ENCODE peak calls at places on chromosome 15, in ten cellular contexts. W is stimulated activated CD8-positive, alpha-beta memory T cell treated with anti-CD3 and anti-CD28 coated beads, Interleukin-4, amount 100 ng/mL, for 4 hours; U is glutamatergic neuron; F is HL-60; N is NCI-H1092 treated with DMSO at 0.1 percent for 48 hours; E is NCI-H446; M is progenitor cell of endocrine pancreas; S is HEK293T; Y is T-helper 1 cell; K is GM20000. X is an unnamed sample.

GRCh38 chr15:48800811-48801460 is 9.9 kb downstream of the CEP152 start:
- DNase-seq in W (no peak), U (no peak), F (peak), N (peak), E (peak), M (no peak), S (no peak), Y (no peak), K (no peak), X (no peak)

GRCh38 chr15:60120100-60120499 is 116.0 kb downstream of the FOXB1 start:
- DNase-seq in W (no peak), U (no peak), F (no peak), N (no peak), E (no peak), M (no peak), S (no peak), Y (no peak), K (no peak), X (no peak)

GRCh38 chr15:76058714-76059319 is 968 bp upstream of the TMEM266 start:
- DNase-seq in W (peak), U (peak), F (peak), N (peak), E (no peak), M (no peak), S (peak), Y (peak), K (peak), X (peak)

GRCh38 chr15:64180235-64180824 is 17.5 kb upstream of the PPIB start:
- DNase-seq in W (no peak), U (peak), F (no peak), N (peak), E (no peak), M (no peak), S (no peak), Y (no peak), K (peak), X (peak)

GRCh38 chr15:39127925-39128617 is 452.8 kb upstream of the THBS1 start:
- DNase-seq in W (no peak), U (no peak), F (no peak), N (peak), E (peak), M (no peak), S (no peak), Y (peak), K (no peak), X (peak)

GRCh38 chr15:90716317-90716975 is 700 bp upstream of the BLM start:
- DNase-seq in W (no peak), U (no peak), F (no peak), N (no peak), E (no peak), M (no peak), S (no peak), Y (no peak), K (no peak), X (no peak)

GRCh38 chr15:77721963-77722362 is 89.3 kb upstream of the LINGO1 start:
- DNase-seq in W (no peak), U (no peak), F (no peak), N (no peak), E (no peak), M (no peak), S (no peak), Y (no peak), K (no peak), X (no peak)

GRCh38 chr15:73540161-73540560 is 93.0 kb downstream of the NPTN start:
- DNase-seq in W (no peak), U (no peak), F (no peak), N (no peak), E (no peak), M (no peak), S (no peak), Y (no peak), K (no peak), X (no peak)

GRCh38 chr15:37695719-37696118 is 238.7 kb upstream of the TMCO5A start:
- DNase-seq in W (no peak), U (no peak), F (no peak), N (no peak), E (no peak), M (no peak), S (no peak), Y (no peak), K (no peak), X (no peak)

GRCh38 chr15:58498821-58499580 is 67.2 kb downstream of the LIPC start:
- DNase-seq in W (no peak), U (no peak), F (no peak), N (no peak), E (no peak), M (no peak), S (no peak), Y (no peak), K (no peak), X (no peak)

GRCh38 chr15:22968356-22968755 is 11.8 kb downstream of the CYFIP1 start:
- DNase-seq in W (no peak), U (no peak), F (no peak), N (no peak), E (no peak), M (no peak), S (no peak), Y (no peak), K (no peak), X (no peak)

GRCh38 chr15:66298803-66299251 is 5.5 kb downstream of the DIS3L start:
- DNase-seq in W (no peak), U (no peak), F (no peak), N (peak), E (peak), M (no peak), S (no peak), Y (no peak), K (no peak), X (peak)

GRCh38 chr15:68791431-68792283 is 29.0 kb downstream of the ANP32A start:
- DNase-seq in W (peak), U (no peak), F (peak), N (no peak), E (no peak), M (no peak), S (no peak), Y (peak), K (peak), X (no peak)

GRCh38 chr15:74873756-74874424 is 725 bp upstream of the SCAMP2 start:
- DNase-seq in W (no peak), U (no peak), F (peak), N (no peak), E (peak), M (no peak), S (peak), Y (peak), K (no peak), X (peak)

GRCh38 chr15:84638103-84638502 is 16.0 kb downstream of the WDR73 start:
- DNase-seq in W (no peak), U (no peak), F (peak), N (no peak), E (no peak), M (no peak), S (no peak), Y (no peak), K (peak), X (no peak)

GRCh38 chr15:95281470-95281869 is 1049.0 kb upstream of the NR2F2 start:
- DNase-seq in W (no peak), U (no peak), F (no peak), N (no peak), E (no peak), M (no peak), S (no peak), Y (no peak), K (no peak), X (no peak)

GRCh38 chr15:40347559-40348470 is 3.0 kb upstream of the PHGR1 start:
- DNase-seq in W (no peak), U (no peak), F (no peak), N (no peak), E (no peak), M (no peak), S (no peak), Y (no peak), K (no peak), X (no peak)

GRCh38 chr15:50810128-50810527 is 44.6 kb upstream of the SPPL2A start:
- DNase-seq in W (no peak), U (no peak), F (no peak), N (no peak), E (no peak), M (no peak), S (no peak), Y (no peak), K (no peak), X (no peak)

GRCh38 chr15:50816191-50816590 is 50.7 kb upstream of the SPPL2A start:
- DNase-seq in W (no peak), U (no peak), F (no peak), N (no peak), E (no peak), M (no peak), S (peak), Y (no peak), K (no peak), X (no peak)

GRCh38 chr15:39404767-39405173 is 176.1 kb upstream of the THBS1 start:
- DNase-seq in W (no peak), U (no peak), F (no peak), N (no peak), E (no peak), M (no peak), S (no peak), Y (no peak), K (no peak), X (no peak)

GRCh38 chr15:31360843-31361763 is 34.5 kb downstream of the KLF13 start:
- DNase-seq in W (no peak), U (no peak), F (peak), N (peak), E (no peak), M (no peak), S (no peak), Y (peak), K (peak), X (no peak)

GRCh38 chr15:93072440-93073394 is 16.3 kb downstream of the RGMA start:
- DNase-seq in W (no peak), U (peak), F (no peak), N (peak), E (no peak), M (peak), S (peak), Y (no peak), K (no peak), X (peak)

GRCh38 chr15:20346082-20346805 is 195.4 kb downstream of the GOLGA6L6 start:
- DNase-seq in W (no peak), U (no peak), F (no peak), N (no peak), E (no peak), M (peak), S (no peak), Y (peak), K (peak), X (no peak)

GRCh38 chr15:24955549-24955929 is 752 bp downstream of the SNRPN start:
- DNase-seq in W (no peak), U (no peak), F (no peak), N (no peak), E (no peak), M (no peak), S (no peak), Y (peak), K (peak), X (peak)

GRCh38 chr15:25711691-25712090 is 151.4 kb downstream of the ATP10A start:
- DNase-seq in W (no peak), U (no peak), F (no peak), N (no peak), E (no peak), M (no peak), S (no peak), Y (no peak), K (no peak), X (no peak)

GRCh38 chr15:73593278-73594074 is 39.7 kb downstream of the NPTN start:
- DNase-seq in W (no peak), U (no peak), F (peak), N (peak), E (peak), M (no peak), S (no peak), Y (no peak), K (no peak), X (peak)

GRCh38 chr15:83846847-83847246 is 192.9 kb downstream of the ADAMTSL3 start:
- DNase-seq in W (no peak), U (no peak), F (no peak), N (no peak), E (no peak), M (no peak), S (no peak), Y (no peak), K (no peak), X (no peak)

GRCh38 chr15:63870043-63870394 is 36.3 kb upstream of the HERC1 start:
- DNase-seq in W (no peak), U (no peak), F (no peak), N (no peak), E (no peak), M (no peak), S (no peak), Y (no peak), K (peak), X (no peak)

GRCh38 chr15:56913241-56913640 is 5.2 kb upstream of the TCF12 start:
- DNase-seq in W (no peak), U (no peak), F (no peak), N (no peak), E (peak), M (no peak), S (no peak), Y (no peak), K (no peak), X (no peak)